ENCODE peak calls at places on chromosomes 7 and 10, in four cellular contexts. One of them, this sample, is unnamed.

GRCh38 chr10:123636598-123637325 is 29.4 kb upstream of the GPR26 start:
- DNase-seq in HepG2: no peak
- DNase-seq in GM12878: no peak
- DNase-seq in K562: no peak
- DNase-seq in this sample: no peak

GRCh38 chr10:34280599-34281374 is 534.3 kb downstream of the PARD3 start:
- DNase-seq in GM12878: no peak
- DNase-seq in HepG2: peak
- DNase-seq in K562: no peak
- DNase-seq in this sample: no peak

GRCh38 chr7:50780436-50780835 is 2.3 kb downstream of the GRB10 start:
- DNase-seq in GM12878: no peak
- DNase-seq in K562: no peak
- DNase-seq in HepG2: no peak
- DNase-seq in this sample: no peak

GRCh38 chr10:3027866-3028265 is 39.5 kb upstream of the PFKP start:
- DNase-seq in HepG2: no peak
- DNase-seq in GM12878: no peak
- DNase-seq in K562: no peak
- DNase-seq in this sample: no peak

GRCh38 chr7:93011351-93012294 is 106.2 kb downstream of the SAMD9 start:
- DNase-seq in K562: no peak
- DNase-seq in GM12878: no peak
- DNase-seq in HepG2: no peak
- DNase-seq in this sample: no peak

GRCh38 chr7:1030444-1031070 is 13.8 kb upstream of the GPR146 start:
- DNase-seq in K562: no peak
- DNase-seq in GM12878: no peak
- DNase-seq in HepG2: no peak
- DNase-seq in this sample: no peak

GRCh38 chr7:47474937-47475879 is 106.7 kb downstream of the TNS3 start:
- DNase-seq in HepG2: peak
- DNase-seq in GM12878: peak
- DNase-seq in K562: peak
- DNase-seq in this sample: peak

GRCh38 chr10:7813481-7813880 is 4.8 kb upstream of the TAF3 start:
- DNase-seq in HepG2: no peak
- DNase-seq in K562: peak
- DNase-seq in GM12878: no peak
- DNase-seq in this sample: no peak

GRCh38 chr7:29917583-29917982 is 72.0 kb downstream of the SCRN1 start:
- DNase-seq in HepG2: no peak
- DNase-seq in GM12878: no peak
- DNase-seq in K562: no peak
- DNase-seq in this sample: no peak

GRCh38 chr10:99337911-99338310 is 8.8 kb downstream of the CNNM1 start:
- DNase-seq in K562: no peak
- DNase-seq in HepG2: no peak
- DNase-seq in GM12878: no peak
- DNase-seq in this sample: no peak

GRCh38 chr7:145168427-145168826 is 332.6 kb upstream of the TPK1 start:
- DNase-seq in HepG2: no peak
- DNase-seq in GM12878: no peak
- DNase-seq in K562: no peak
- DNase-seq in this sample: no peak

GRCh38 chr7:3805151-3805550 is 504.1 kb downstream of the SDK1 start:
- DNase-seq in K562: no peak
- DNase-seq in HepG2: no peak
- DNase-seq in GM12878: no peak
- DNase-seq in this sample: no peak

GRCh38 chr10:131494451-131494850 is 182.9 kb upstream of the TCERG1L start:
- DNase-seq in GM12878: no peak
- DNase-seq in K562: no peak
- DNase-seq in HepG2: no peak
- DNase-seq in this sample: no peak

GRCh38 chr7:79377097-79377496 is 76.4 kb downstream of the MAGI2 start:
- DNase-seq in K562: no peak
- DNase-seq in HepG2: no peak
- DNase-seq in GM12878: no peak
- DNase-seq in this sample: no peak

GRCh38 chr7:953547-954327 is 743 bp downstream of the ADAP1 start:
- DNase-seq in K562: no peak
- DNase-seq in GM12878: no peak
- DNase-seq in HepG2: peak
- DNase-seq in this sample: no peak

GRCh38 chr7:14698239-14698638 is 204.3 kb downstream of the DGKB start:
- DNase-seq in K562: no peak
- DNase-seq in GM12878: no peak
- DNase-seq in HepG2: no peak
- DNase-seq in this sample: no peak

GRCh38 chr10:36506696-36507477 is 618.5 kb upstream of the ANKRD30A start:
- DNase-seq in HepG2: no peak
- DNase-seq in K562: no peak
- DNase-seq in GM12878: no peak
- DNase-seq in this sample: no peak

GRCh38 chr10:35378547-35379210 is 42.4 kb downstream of the CCNY start:
- DNase-seq in HepG2: no peak
- DNase-seq in K562: peak
- DNase-seq in GM12878: no peak
- DNase-seq in this sample: no peak

GRCh38 chr7:33666526-33666925 is 238.8 kb upstream of the BMPER start:
- DNase-seq in HepG2: no peak
- DNase-seq in GM12878: no peak
- DNase-seq in K562: no peak
- DNase-seq in this sample: no peak

GRCh38 chr10:8349610-8350249 is 295.2 kb downstream of the GATA3 start:
- DNase-seq in K562: no peak
- DNase-seq in HepG2: no peak
- DNase-seq in GM12878: no peak
- DNase-seq in this sample: no peak

GRCh38 chr10:9814285-9814866 is 1203.3 kb upstream of the CELF2 start:
- DNase-seq in HepG2: no peak
- DNase-seq in GM12878: no peak
- DNase-seq in K562: no peak
- DNase-seq in this sample: no peak

GRCh38 chr7:151232272-151233110 is at the start of gene CHPF2:
- DNase-seq in HepG2: peak
- DNase-seq in K562: peak
- DNase-seq in GM12878: peak
- DNase-seq in this sample: peak

GRCh38 chr10:129772472-129773358 is 191.4 kb downstream of the EBF3 start:
- DNase-seq in HepG2: no peak
- DNase-seq in GM12878: no peak
- DNase-seq in K562: no peak
- DNase-seq in this sample: no peak

GRCh38 chr7:922334-923107 is 32.0 kb downstream of the ADAP1 start:
- DNase-seq in K562: peak
- DNase-seq in HepG2: no peak
- DNase-seq in GM12878: no peak
- DNase-seq in this sample: no peak

GRCh38 chr10:24723386-24723787 is 300 bp downstream of the ARHGAP21 start:
- DNase-seq in K562: no peak
- DNase-seq in HepG2: no peak
- DNase-seq in GM12878: no peak
- DNase-seq in this sample: peak

GRCh38 chr7:43890468-43890867 is 15.9 kb downstream of the URGCP start:
- DNase-seq in GM12878: no peak
- DNase-seq in K562: no peak
- DNase-seq in HepG2: no peak
- DNase-seq in this sample: no peak

GRCh38 chr10:103241262-103242011 is 4.2 kb upstream of the RPEL1 start:
- DNase-seq in GM12878: no peak
- DNase-seq in K562: no peak
- DNase-seq in HepG2: peak
- DNase-seq in this sample: no peak

GRCh38 chr10:26455567-26456315 is 17.6 kb downstream of the APBB1IP start:
- DNase-seq in K562: no peak
- DNase-seq in HepG2: no peak
- DNase-seq in GM12878: no peak
- DNase-seq in this sample: no peak

GRCh38 chr10:29840516-29841276 is 205.9 kb upstream of the SVIL start:
- DNase-seq in K562: no peak
- DNase-seq in GM12878: no peak
- DNase-seq in HepG2: no peak
- DNase-seq in this sample: no peak

GRCh38 chr10:91768123-91768522 is 30.1 kb upstream of the TNKS2 start:
- DNase-seq in HepG2: no peak
- DNase-seq in GM12878: no peak
- DNase-seq in K562: no peak
- DNase-seq in this sample: no peak

GRCh38 chr7:1567082-1567771 is 2.6 kb downstream of the PSMG3 start:
- DNase-seq in GM12878: no peak
- DNase-seq in K562: peak
- DNase-seq in HepG2: no peak
- DNase-seq in this sample: no peak

GRCh38 chr10:79001082-79001885 is 67.5 kb upstream of the ZMIZ1 start:
- DNase-seq in K562: no peak
- DNase-seq in GM12878: no peak
- DNase-seq in HepG2: no peak
- DNase-seq in this sample: no peak
- TF ChIP-seq TARDBP in K562: no peak
- TF ChIP-seq TARDBP in GM12878: no peak
- TF ChIP-seq TARDBP in HepG2: no peak
- TF ChIP-seq TARDBP in this sample: no peak

GRCh38 chr7:90582164-90582563 is 14.0 kb upstream of the CDK14 start:
- DNase-seq in GM12878: no peak
- DNase-seq in HepG2: no peak
- DNase-seq in K562: no peak
- DNase-seq in this sample: no peak

GRCh38 chr7:90574136-90574819 is 21.8 kb upstream of the CDK14 start:
- DNase-seq in K562: no peak
- DNase-seq in HepG2: no peak
- DNase-seq in GM12878: no peak
- DNase-seq in this sample: no peak

GRCh38 chr7:90574820-90575187 is 21.3 kb upstream of the CDK14 start:
- DNase-seq in K562: no peak
- DNase-seq in HepG2: no peak
- DNase-seq in GM12878: no peak
- DNase-seq in this sample: no peak

GRCh38 chr7:90580051-90580450 is 16.1 kb upstream of the CDK14 start:
- DNase-seq in HepG2: no peak
- DNase-seq in GM12878: no peak
- DNase-seq in K562: no peak
- DNase-seq in this sample: no peak

GRCh38 chr7:90579181-90579688 is 16.9 kb upstream of the CDK14 start:
- DNase-seq in K562: no peak
- DNase-seq in GM12878: no peak
- DNase-seq in HepG2: no peak
- DNase-seq in this sample: no peak
- TF ChIP-seq BHLHE40 in K562: no peak
- TF ChIP-seq BHLHE40 in GM12878: no peak
- TF ChIP-seq BHLHE40 in HepG2: no peak
- TF ChIP-seq BHLHE40 in this sample: no peak

GRCh38 chr7:104275900-104276299 is 52.5 kb upstream of the LHFPL3 start:
- DNase-seq in K562: no peak
- DNase-seq in HepG2: peak
- DNase-seq in GM12878: no peak
- DNase-seq in this sample: no peak
- TF ChIP-seq FOXM1 in K562: no peak
- TF ChIP-seq FOXM1 in HepG2: no peak
- TF ChIP-seq FOXM1 in GM12878: no peak
- TF ChIP-seq FOXM1 in this sample: no peak

GRCh38 chr7:21367081-21367480 is 60.8 kb upstream of the SP4 start:
- DNase-seq in HepG2: no peak
- DNase-seq in GM12878: no peak
- DNase-seq in K562: no peak
- DNase-seq in this sample: no peak
- TF ChIP-seq TARDBP in HepG2: no peak
- TF ChIP-seq TARDBP in GM12878: no peak
- TF ChIP-seq TARDBP in K562: no peak
- TF ChIP-seq TARDBP in this sample: no peak

DNA sequence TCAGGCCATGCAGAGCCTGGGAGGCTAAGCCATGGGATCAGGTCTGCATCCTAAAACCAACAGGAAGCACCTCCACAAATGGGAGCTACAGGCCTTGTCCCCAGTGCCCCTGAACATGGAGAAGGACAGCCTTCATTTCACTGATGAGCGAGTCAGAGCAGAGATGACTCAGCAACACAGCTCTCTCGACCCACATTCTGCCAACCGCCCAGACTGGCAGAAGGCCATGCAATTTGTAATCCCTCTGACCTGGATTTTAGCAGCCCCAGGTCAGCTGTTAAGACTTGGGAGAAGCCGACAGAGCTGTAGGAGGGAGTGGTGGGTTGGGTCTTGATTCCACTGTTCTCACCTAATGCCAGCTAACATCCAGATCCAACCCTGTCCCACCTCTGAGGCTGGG is 25.5 kb downstream of the VOPP1 start:
- DNase-seq in GM12878: no peak
- DNase-seq in HepG2: peak
- DNase-seq in K562: no peak
- DNase-seq in this sample: no peak
- TF ChIP-seq BHLHE40 in GM12878: no peak
- TF ChIP-seq BHLHE40 in HepG2: no peak
- TF ChIP-seq BHLHE40 in K562: no peak
- TF ChIP-seq BHLHE40 in this sample: no peak

DNA sequence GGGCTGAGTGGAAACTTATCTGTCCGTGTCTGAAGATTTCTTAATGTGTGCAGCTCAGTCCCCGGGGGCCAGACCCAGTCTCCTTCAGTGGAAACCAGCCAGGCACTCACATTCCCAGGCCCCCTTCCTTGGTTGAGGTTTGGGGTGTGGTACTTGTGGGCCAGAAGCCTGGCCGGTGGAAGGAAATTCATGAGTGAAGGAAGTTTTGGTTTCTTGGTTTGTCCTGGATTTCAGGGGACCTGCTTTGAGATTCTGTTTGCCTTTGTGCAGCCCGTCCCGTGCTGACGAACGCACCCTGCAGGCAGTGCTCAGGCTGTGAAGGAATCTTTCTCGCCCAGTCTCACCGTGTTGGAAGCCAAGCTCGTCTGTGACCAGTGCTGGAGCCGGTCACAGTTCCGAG is 2.9 kb downstream of the INPP5A start:
- DNase-seq in HepG2: no peak
- DNase-seq in K562: no peak
- DNase-seq in GM12878: no peak
- DNase-seq in this sample: no peak
- TF ChIP-seq FOXM1 in HepG2: no peak
- TF ChIP-seq FOXM1 in K562: no peak
- TF ChIP-seq FOXM1 in GM12878: no peak
- TF ChIP-seq FOXM1 in this sample: no peak